ENCODE peak calls at places on chromosome 17, in eight cellular contexts. T is AG09309; I is nucleus accumbens; K is Calu3; U is activated naive CD4-positive, alpha-beta T cell; S is NB4; B is cerebellum; H is HFF-Myc. Y is an unnamed sample.

GRCh38 chr17:48470388-48471034 is 40.5 kb upstream of the SKAP1 start:
- DNase-seq in S (no peak), U (no peak), K (no peak), H (no peak), T (no peak), B (no peak), I (no peak), Y (no peak)

GRCh38 chr17:76791053-76791980 is 53.4 kb downstream of the MFSD11 start:
- DNase-seq in H (no peak), B (no peak), S (peak), K (peak), T (no peak), I (no peak), U (no peak), Y (no peak)

GRCh38 chr17:28506763-28507487 is 777 bp downstream of the FOXN1 start:
- DNase-seq in B (no peak), T (no peak), S (no peak), H (no peak), I (no peak), K (no peak), U (no peak), Y (no peak)

GRCh38 chr17:81329279-81329926 is 34.3 kb upstream of the SLC38A10 start:
- DNase-seq in U (no peak), B (peak), S (peak), T (peak), I (no peak), K (peak), H (peak), Y (peak)

GRCh38 chr17:32486701-32487459 is at the start of gene CDK5R1:
- DNase-seq in B (peak), H (no peak), I (peak), K (peak), U (peak), T (no peak), S (peak), Y (peak)

GRCh38 chr17:18228176-18228682 is 2.8 kb downstream of the LLGL1 start:
- DNase-seq in I (no peak), S (no peak), U (no peak), B (no peak), T (no peak), K (no peak), H (no peak), Y (no peak)

GRCh38 chr17:14780116-14780515 is 479.2 kb downstream of the HS3ST3B1 start:
- DNase-seq in T (no peak), S (no peak), I (no peak), K (no peak), U (no peak), B (no peak), H (no peak), Y (no peak)

GRCh38 chr17:6429266-6429665 is 5.7 kb downstream of the AIPL1 start:
- DNase-seq in U (no peak), I (no peak), H (no peak), T (no peak), K (no peak), B (no peak), S (no peak), Y (no peak)

GRCh38 chr17:44385287-44386181 is 3.9 kb downstream of the ITGA2B start:
- DNase-seq in S (peak), I (peak), H (peak), U (peak), B (peak), T (no peak), K (peak), Y (peak)

GRCh38 chr17:78726471-78727010 is 55.5 kb downstream of the CYTH1 start:
- DNase-seq in K (no peak), H (no peak), T (no peak), S (no peak), I (no peak), B (no peak), U (no peak), Y (no peak)

GRCh38 chr17:2990396-2990795 is 73.0 kb downstream of the OR1D5 start:
- DNase-seq in H (no peak), B (no peak), S (no peak), T (no peak), K (no peak), I (no peak), U (no peak), Y (no peak)

GRCh38 chr17:64259922-64260321 is 3.1 kb downstream of the TEX2 start:
- DNase-seq in H (no peak), S (peak), U (no peak), K (no peak), B (no peak), I (no peak), T (peak), Y (no peak)

GRCh38 chr17:74153821-74154430 is 49.6 kb upstream of the RPL38 start:
- DNase-seq in B (no peak), U (no peak), S (no peak), H (no peak), K (no peak), I (no peak), T (no peak), Y (no peak)

GRCh38 chr17:700504-701094 is 14.0 kb downstream of the VPS53 start:
- DNase-seq in I (no peak), U (no peak), K (no peak), T (no peak), S (peak), B (peak), H (no peak), Y (peak)

Y was measured in G401.